ENCODE peak calls at places on chromosomes 4 and X, in four cellular contexts. I is ureter, J is SW480, C is COR-L47. M is an unnamed sample.
A peak's percentile ranks its signal among the peaks of the same experiment; 100 is the strongest.

GRCh38 chr4:184746532-184746870 is 12.6 kb upstream of the CENPU start:
- DNase-seq in I (peak; percentile 77), J (no peak), C (no peak), M (peak; percentile 31)

GRCh38 chrX:123348468-123348867 is 164.4 kb downstream of the GRIA3 start:
- DNase-seq in I (no peak), J (no peak), C (no peak), M (no peak)

GRCh38 chr4:22482250-22483127 is 33.4 kb downstream of the ADGRA3 start:
- DNase-seq in I (no peak), J (no peak), C (no peak), M (peak; percentile 28)

GRCh38 chr4:152540293-152540674 is 4.4 kb upstream of the FBXW7 start:
- DNase-seq in I (no peak), J (no peak), C (no peak), M (peak; percentile 13)

GRCh38 chr4:57370691-57371090 is 260.5 kb upstream of the IGFBP7 start:
- DNase-seq in I (no peak), J (no peak), C (no peak), M (no peak)

GRCh38 chrX:133053854-133054565 is 42.9 kb downstream of the USP26 start:
- DNase-seq in I (no peak), J (peak; percentile 8), C (no peak), M (no peak)

GRCh38 chr4:89894654-89895652 is at the start of gene MMRN1:
- DNase-seq in I (no peak), J (no peak), C (no peak), M (no peak)

GRCh38 chrX:17537652-17538301 is 162.8 kb downstream of the NHS start:
- DNase-seq in I (no peak), J (no peak), C (no peak), M (no peak)

GRCh38 chr4:165136529-165136928 is 23.9 kb upstream of the TMEM192 start:
- DNase-seq in I (no peak), J (no peak), C (no peak), M (no peak)

GRCh38 chrX:132463411-132463810 is 25.4 kb downstream of the MBNL3 start:
- DNase-seq in I (no peak), J (no peak), C (no peak), M (peak; percentile 32)

GRCh38 chr4:146340798-146341197 is 126.5 kb downstream of the REELD1 start:
- DNase-seq in I (no peak), J (peak; percentile 25), C (peak; percentile 24), M (peak; percentile 36)

GRCh38 chrX:42714981-42715688 is 62.8 kb downstream of the PPP1R2C start:
- DNase-seq in I (peak; percentile 54), J (peak; percentile 55), C (no peak), M (peak; percentile 29)

GRCh38 chrX:101668143-101668542 is 8.5 kb upstream of the ARMCX2 start:
- DNase-seq in I (no peak), J (no peak), C (no peak), M (no peak)

GRCh38 chr4:55866973-55867574 is 13.6 kb downstream of the EXOC1 start:
- DNase-seq in I (no peak), J (peak; percentile 72), C (peak; percentile 47), M (peak; percentile 68)

GRCh38 chrX:153728951-153729631 is 4.4 kb downstream of the ABCD1 start:
- DNase-seq in I (no peak), J (no peak), C (no peak), M (no peak)

GRCh38 chr4:123804171-123804721 is 407.7 kb downstream of the SPRY1 start:
- DNase-seq in I (no peak), J (no peak), C (no peak), M (no peak)

GRCh38 chr4:26023191-26023972 is 109.4 kb downstream of the SMIM20 start:
- DNase-seq in I (no peak), J (no peak), C (no peak), M (no peak)

GRCh38 chr4:80197132-80197573 is at the start of gene PRDM8:
- DNase-seq in I (no peak), J (no peak), C (peak; percentile 79), M (no peak)

GRCh38 chrX:150575415-150575814 is 7.0 kb downstream of the MTM1 start:
- DNase-seq in I (no peak), J (no peak), C (peak; percentile 15), M (no peak)

GRCh38 chr4:85932371-85933305 is 427.2 kb downstream of the MAPK10 start:
- DNase-seq in I (no peak), J (no peak), C (no peak), M (no peak)

GRCh38 chr4:23455482-23455881 is 434.4 kb downstream of the PPARGC1A start:
- DNase-seq in I (no peak), J (no peak), C (no peak), M (peak; percentile 55)

GRCh38 chr4:61520176-61520575 is 320.1 kb downstream of the ADGRL3 start:
- DNase-seq in I (no peak), J (no peak), C (no peak), M (no peak)

GRCh38 chrX:9862953-9863352 is 76.7 kb downstream of the SHROOM2 start:
- DNase-seq in I (no peak), J (no peak), C (no peak), M (no peak)

GRCh38 chr4:66169341-66169740 is 499.1 kb upstream of the EPHA5 start:
- DNase-seq in I (no peak), J (no peak), C (no peak), M (peak; percentile 57)

GRCh38 chr4:56410247-56410646 is 23.0 kb upstream of the AASDH start:
- DNase-seq in I (peak; percentile 72), J (peak; percentile 27), C (peak; percentile 86), M (peak; percentile 88)

GRCh38 chr4:23889814-23890269 is at the start of gene PPARGC1A:
- DNase-seq in I (peak; percentile 51), J (peak; percentile 79), C (peak; percentile 20), M (peak; percentile 81)

GRCh38 chrX:18674417-18674787 is 2.5 kb upstream of the RS1 start:
- DNase-seq in I (no peak), J (peak; percentile 48), C (no peak), M (no peak)

GRCh38 chrX:150406559-150406958 is 43.4 kb downstream of the MAMLD1 start:
- DNase-seq in I (no peak), J (no peak), C (no peak), M (no peak)

GRCh38 chr4:34417160-34417559 is 1827.2 kb downstream of the ARAP2 start:
- DNase-seq in I (no peak), J (no peak), C (no peak), M (no peak)

GRCh38 chrX:17923546-17923945 is 62.4 kb upstream of the RAI2 start:
- DNase-seq in I (no peak), J (peak; percentile 23), C (no peak), M (peak; percentile 22)

GRCh38 chr4:114827651-114828050 is 229.0 kb downstream of the UGT8 start:
- DNase-seq in I (no peak), J (no peak), C (no peak), M (no peak)

GRCh38 chrX:8726031-8726652 is 5.8 kb downstream of the ANOS1 start:
- DNase-seq in I (no peak), J (peak; percentile 18), C (peak; percentile 47), M (no peak)

GRCh38 chr4:20364969-20365368 is 113.3 kb downstream of the SLIT2 start:
- DNase-seq in I (no peak), J (no peak), C (no peak), M (no peak)

GRCh38 chr4:189001283-189001970 is 862.2 kb downstream of the TRIML1 start:
- DNase-seq in I (no peak), J (no peak), C (no peak), M (no peak)

GRCh38 chr4:179353791-179354190 is 1911.6 kb upstream of the AGA start:
- DNase-seq in I (no peak), J (no peak), C (no peak), M (no peak)

GRCh38 chrX:30561191-30561590 is 16.4 kb downstream of the TASL start:
- DNase-seq in I (no peak), J (no peak), C (no peak), M (no peak)

GRCh38 chrX:123361371-123361770 is 177.3 kb downstream of the GRIA3 start:
- DNase-seq in I (no peak), J (no peak), C (no peak), M (no peak)

M was measured in SK-MEL-5.